ENCODE peak calls at places on chromosomes 2 and 18, in six cellular contexts. Q is testis, D is fibroblast of lung, T is H7, U is esophagus squamous epithelium, I is lower lobe of right lung. J is an unnamed sample.

GRCh38 chr2:226399006-226399405 is 400.6 kb downstream of the IRS1 start:
- DNase-seq in Q (no peak), D (no peak), T (no peak), U (no peak), I (no peak), J (no peak)

GRCh38 chr2:205892141-205893064 is 193.6 kb downstream of the INO80D start:
- DNase-seq in Q (peak; percentile 38), D (peak; percentile 51), T (peak; percentile 36), U (no peak), I (peak; percentile 55), J (no peak)

GRCh38 chr2:15145919-15146318 is 415.2 kb downstream of the NBAS start:
- DNase-seq in Q (no peak), D (no peak), T (no peak), U (no peak), I (no peak), J (no peak)

GRCh38 chr2:182077451-182078142 is 91.9 kb downstream of the PPP1R1C start:
- DNase-seq in Q (peak; percentile 52), D (peak; percentile 97), T (peak; percentile 10), U (no peak), I (no peak), J (peak; percentile 50)

GRCh38 chr2:143132360-143132759 is 3.1 kb downstream of the ARHGAP15 start:
- DNase-seq in Q (no peak), D (no peak), T (no peak), U (no peak), I (no peak), J (peak; percentile 30)

GRCh38 chr18:51077217-51077616 is 47.2 kb downstream of the SMAD4 start:
- DNase-seq in Q (no peak), D (peak; percentile 59), T (no peak), U (no peak), I (no peak), J (no peak)

GRCh38 chr2:884027-884748 is 66.5 kb upstream of the SNTG2 start:
- DNase-seq in Q (no peak), D (no peak), T (peak; percentile 58), U (no peak), I (no peak), J (no peak)

GRCh38 chr2:10889741-10890215 is 22.0 kb upstream of the KCNF1 start:
- DNase-seq in Q (no peak), D (no peak), T (no peak), U (no peak), I (no peak), J (peak; percentile 30)

GRCh38 chr2:205696541-205697441 is 14.5 kb downstream of the NRP2 start:
- DNase-seq in Q (no peak), D (no peak), T (no peak), U (no peak), I (no peak), J (no peak)

GRCh38 chr2:169978402-169979017 is 151.3 kb downstream of the UBR3 start:
- DNase-seq in Q (no peak), D (no peak), T (no peak), U (no peak), I (no peak), J (no peak)

GRCh38 chr2:169976335-169976851 is 149.1 kb downstream of the UBR3 start:
- DNase-seq in Q (no peak), D (no peak), T (no peak), U (no peak), I (no peak), J (no peak)

GRCh38 chr2:169980001-169980400 is 152.7 kb downstream of the UBR3 start:
- DNase-seq in Q (no peak), D (no peak), T (no peak), U (no peak), I (no peak), J (no peak)

GRCh38 chr2:169979025-169979424 is 151.8 kb downstream of the UBR3 start:
- DNase-seq in Q (no peak), D (peak; percentile 21), T (no peak), U (no peak), I (no peak), J (no peak)

GRCh38 chr2:169977510-169977909 is 150.3 kb downstream of the UBR3 start:
- DNase-seq in Q (no peak), D (no peak), T (no peak), U (no peak), I (no peak), J (no peak)
- H3K4me3 ChIP-seq in Q (no peak overlapping the region), D (no peak overlapping the region), T (no peak overlapping the region), U (no peak overlapping the region), I (no peak overlapping the region), J (no peak overlapping the region)

GRCh38 chr2:230889911-230890601 is 25.3 kb downstream of the ITM2C start:
- DNase-seq in Q (no peak), D (no peak), T (no peak), U (no peak), I (peak; percentile 33), J (no peak)

GRCh38 chr2:230888824-230889400 is 24.2 kb downstream of the ITM2C start:
- DNase-seq in Q (no peak), D (no peak), T (no peak), U (no peak), I (peak; percentile 19), J (peak; percentile 7)

GRCh38 chr2:230890696-230891095 is 26.0 kb downstream of the ITM2C start:
- DNase-seq in Q (no peak), D (no peak), T (no peak), U (no peak), I (peak; percentile 17), J (no peak)

GRCh38 chr2:230891509-230891908 is 26.8 kb downstream of the ITM2C start:
- DNase-seq in Q (no peak), D (no peak), T (no peak), U (no peak), I (no peak), J (no peak)

GRCh38 chr2:230891108-230891507 is 26.4 kb downstream of the ITM2C start:
- DNase-seq in Q (no peak), D (no peak), T (no peak), U (no peak), I (no peak), J (no peak)
- H3K27me3 ChIP-seq in Q (no peaks in the 10 kb centered on the region), D (peaks cover 2% of the 10 kb centered on the region), T (no peaks in the 10 kb centered on the region), U (no peaks in the 10 kb centered on the region), I (peaks cover 6% of the 10 kb centered on the region), J (no peaks in the 10 kb centered on the region)

GRCh38 chr2:61770298-61770697 is 83.6 kb downstream of the FAM161A start:
- DNase-seq in Q (no peak), D (no peak), T (no peak), U (no peak), I (no peak), J (no peak)

GRCh38 chr2:61771904-61772845 is 81.7 kb downstream of the FAM161A start:
- DNase-seq in Q (no peak), D (no peak), T (no peak), U (no peak), I (no peak), J (no peak)

GRCh38 chr2:61770746-61771145 is 83.1 kb downstream of the FAM161A start:
- DNase-seq in Q (no peak), D (peak; percentile 12), T (no peak), U (no peak), I (no peak), J (no peak)

GRCh38 chr2:61775956-61776570 is 77.8 kb downstream of the FAM161A start:
- DNase-seq in Q (no peak), D (no peak), T (no peak), U (no peak), I (no peak), J (no peak)
- H3K4me3 ChIP-seq in Q (no peak overlapping the region), D (no peak overlapping the region), T (no peak overlapping the region), U (no peak overlapping the region), I (no peak overlapping the region), J (no peak overlapping the region)

DNA sequence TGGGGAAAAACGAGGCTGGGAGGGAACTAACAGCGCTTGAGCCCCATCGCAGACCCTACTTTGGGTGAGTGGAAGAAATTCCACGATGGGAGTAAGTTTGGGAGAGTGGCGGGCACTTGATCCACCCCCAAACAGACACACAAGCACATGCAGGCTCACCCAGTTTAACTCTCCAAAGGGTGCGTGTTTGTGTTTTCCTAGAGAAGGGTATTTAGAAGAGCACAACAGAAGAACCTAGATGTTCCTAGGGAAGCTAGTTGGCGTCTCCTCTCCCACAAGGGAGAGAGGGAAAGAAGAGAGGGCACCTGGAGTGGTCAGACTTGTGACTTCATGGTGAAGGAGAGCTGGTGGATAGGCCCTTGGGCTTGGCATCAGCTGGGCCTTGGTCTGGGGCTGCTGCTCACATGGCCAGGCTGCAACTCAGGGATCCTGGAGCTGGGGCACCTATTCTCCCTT is 3.2 kb downstream of the GATA6 start:
- DNase-seq in Q (peak; percentile 56), D (peak; percentile 26), T (peak; percentile 32), U (no peak), I (peak; percentile 51), J (peak; percentile 54)
- H3K27me3 ChIP-seq in Q (no peaks in the 10 kb centered on the region), D (peaks cover 9% of the 10 kb centered on the region), T (peaks cover 97% of the 10 kb centered on the region), U (peaks cover 14% of the 10 kb centered on the region), I (peaks cover 53% of the 10 kb centered on the region), J (peaks cover 13% of the 10 kb centered on the region)

GRCh38 chr2:24009680-24010476 is at the start of gene MFSD2B:
- DNase-seq in Q (no peak), D (peak; percentile 13), T (peak; percentile 80), U (no peak), I (no peak), J (peak; percentile 50)

GRCh38 chr2:24009367-24009679 is 562 bp upstream of the MFSD2B start:
- DNase-seq in Q (no peak), D (no peak), T (no peak), U (no peak), I (no peak), J (no peak)

GRCh38 chr2:24011278-24012104 is 1.6 kb downstream of the MFSD2B start:
- DNase-seq in Q (no peak), D (no peak), T (no peak), U (no peak), I (no peak), J (no peak)

GRCh38 chr2:24008672-24009366 is 1.1 kb upstream of the MFSD2B start:
- DNase-seq in Q (no peak), D (no peak), T (no peak), U (no peak), I (no peak), J (no peak)

GRCh38 chr2:24010477-24011277 is 792 bp downstream of the MFSD2B start:
- DNase-seq in Q (no peak), D (no peak), T (peak; percentile 57), U (no peak), I (no peak), J (no peak)
- H3K4me3 ChIP-seq in Q (peak overlapping the region; percentile 38), D (no peak overlapping the region), T (peak overlapping the region; percentile 51), U (peak overlapping the region; percentile 37), I (peak overlapping the region; percentile 44), J (peak overlapping the region; percentile 59)

DNA sequence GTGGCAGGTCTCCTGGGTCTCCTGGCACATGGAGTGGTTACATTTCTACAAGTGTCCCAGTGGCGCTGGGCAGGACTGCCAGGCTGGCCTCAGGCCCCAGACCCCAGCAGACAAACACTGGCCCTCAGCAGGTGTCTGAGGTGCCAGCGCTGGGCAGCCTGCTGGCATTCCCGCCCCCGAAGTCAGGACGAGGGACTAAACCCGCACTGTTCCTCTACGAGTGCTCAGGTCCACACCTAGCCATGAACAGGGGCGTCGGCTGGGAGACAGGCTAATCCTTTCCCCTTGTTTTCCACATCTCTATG is 12.8 kb downstream of the SNED1 start:
- DNase-seq in Q (peak; percentile 5), D (no peak), T (peak; percentile 47), U (no peak), I (no peak), J (no peak)
- H3K27me3 ChIP-seq in Q (no peaks in the 10 kb centered on the region), D (no peaks in the 10 kb centered on the region), T (no peaks in the 10 kb centered on the region), U (no peaks in the 10 kb centered on the region), I (no peaks in the 10 kb centered on the region), J (no peaks in the 10 kb centered on the region)

GRCh38 chr2:237487496-237487895 is 445 bp downstream of the MLPH start:
- DNase-seq in Q (no peak), D (no peak), T (no peak), U (no peak), I (no peak), J (no peak)
- H3K4me3 ChIP-seq in Q (peak overlapping the region; percentile 63), D (peak overlapping the region; percentile 46), T (peak overlapping the region; percentile 57), U (peak overlapping the region; percentile 45), I (peak overlapping the region; percentile 69), J (peak overlapping the region; percentile 25)

GRCh38 chr2:216754812-216755211 is 59.5 kb upstream of the IGFBP5 start:
- DNase-seq in Q (no peak), D (no peak), T (no peak), U (no peak), I (no peak), J (no peak)
- H3K27me3 ChIP-seq in Q (no peaks in the 10 kb centered on the region), D (peaks cover 10% of the 10 kb centered on the region), T (peaks cover 1% of the 10 kb centered on the region), U (no peaks in the 10 kb centered on the region), I (no peaks in the 10 kb centered on the region), J (no peaks in the 10 kb centered on the region)

J was measured in Peyer's patch.